ENCODE peak calls at places on chromosome 3, in eight cellular contexts. O is CD8-positive, alpha-beta T cell; K is DND-41; U is endothelial cell of umbilical vein; Y is transverse colon; J is neural progenitor cell; A is right atrium auricular region; R is CD8-positive, alpha-beta memory T cell. H is an unnamed sample. For H3K36me3, the result is how much of the 10 kb centered on the place peaks cover.

GRCh38 chr3:146536681-146537080 is 7.7 kb downstream of the PLSCR1 start:
- DNase-seq in Y (no peak), O (no peak), U (peak), A (no peak), J (peak), K (no peak), R (no peak), H (no peak)

GRCh38 chr3:126552688-126553283 is 5.9 kb downstream of the C3orf22 start:
- DNase-seq in J (no peak), A (peak), R (no peak), O (no peak), U (no peak), Y (peak), K (peak), H (no peak)

GRCh38 chr3:134462236-134463059 is 23.3 kb downstream of the ANAPC13 start:
- DNase-seq in J (peak), K (no peak), O (no peak), R (no peak), A (no peak), U (peak), Y (no peak), H (no peak)

GRCh38 chr3:5809811-5810210 is 622.3 kb downstream of the EDEM1 start:
- DNase-seq in U (no peak), R (no peak), O (no peak), A (no peak), Y (no peak), K (no peak), J (no peak), H (no peak)

GRCh38 chr3:31184257-31185003 is 290.0 kb upstream of the GADL1 start:
- DNase-seq in R (no peak), Y (no peak), U (no peak), O (no peak), J (no peak), A (no peak), K (no peak), H (no peak)

GRCh38 chr3:153574445-153574844 is 412.4 kb downstream of the RAP2B start:
- DNase-seq in J (no peak), R (no peak), K (no peak), O (no peak), U (no peak), Y (no peak), A (no peak), H (no peak)

GRCh38 chr3:155805204-155805801 is 775 bp downstream of the C3orf33 start:
- DNase-seq in J (peak), A (peak), Y (peak), R (no peak), U (no peak), K (no peak), O (no peak), H (no peak)

GRCh38 chr3:40975711-40976121 is 223.6 kb upstream of the CTNNB1 start:
- DNase-seq in A (no peak), K (no peak), Y (no peak), J (no peak), O (no peak), U (peak), R (no peak), H (no peak)

GRCh38 chr3:177777699-177778098 is 580.4 kb upstream of the TBL1XR1 start:
- DNase-seq in R (peak), O (peak), J (peak), Y (peak), U (peak), K (peak), A (no peak), H (peak)

GRCh38 chr3:140244893-140245292 is 309.9 kb downstream of the CLSTN2 start:
- DNase-seq in Y (no peak), K (no peak), O (no peak), J (no peak), U (no peak), R (no peak), A (no peak), H (no peak)

GRCh38 chr3:50617096-50617791 is at the start of gene MAPKAPK3:
- DNase-seq in R (no peak), O (peak), K (peak), U (peak), J (peak), A (no peak), Y (peak), H (no peak)

GRCh38 chr3:165378761-165379160 is 182.6 kb upstream of the SLITRK3 start:
- DNase-seq in K (no peak), J (no peak), Y (no peak), R (no peak), U (no peak), A (no peak), O (no peak), H (no peak)

DNA sequence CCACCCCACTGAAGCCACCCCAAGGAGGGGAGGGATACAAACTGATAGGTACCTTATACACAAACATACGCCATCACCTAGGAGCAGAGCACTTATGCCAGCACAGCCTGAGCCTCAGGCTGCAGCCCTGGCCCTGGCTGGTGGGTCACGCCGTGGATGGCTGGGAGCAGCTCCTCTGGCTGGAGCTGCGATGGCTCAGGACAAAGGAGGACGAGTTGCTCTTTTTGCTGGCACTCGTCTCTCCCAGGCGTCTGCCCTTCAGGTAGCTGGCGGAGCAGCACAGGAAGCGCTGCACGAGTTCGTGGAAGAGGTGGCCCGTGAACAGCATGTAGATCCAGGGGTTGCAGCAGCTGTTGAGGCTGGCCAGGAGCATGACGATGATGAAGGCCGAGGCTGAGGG is 16.6 kb downstream of the OXTR start:
- DNase-seq in U (no peak), K (no peak), O (no peak), J (no peak), Y (no peak), R (no peak), A (no peak), H (no peak)
- H3K27ac ChIP-seq in U (no peak), K (no peak), O (no peak), J (no peak), Y (no peak), R (no peak), A (no peak), H (no peak)

DNA sequence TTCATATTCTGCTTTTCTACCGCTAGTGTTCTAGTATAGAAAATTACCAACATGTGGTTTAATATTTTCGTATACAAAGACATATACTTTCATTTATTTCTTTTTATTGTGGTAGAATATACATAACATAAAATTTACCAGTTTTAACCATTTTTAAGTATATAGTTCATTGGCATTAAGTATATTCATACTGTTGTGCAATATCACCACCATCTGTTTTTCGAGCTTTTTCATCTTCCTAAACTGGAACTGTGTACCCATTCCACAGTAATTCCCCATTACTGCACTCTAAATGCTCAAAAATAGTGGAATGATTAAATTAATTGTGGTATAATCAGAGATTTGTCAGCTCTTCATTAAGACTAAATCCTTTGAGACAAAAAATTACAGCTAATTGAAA is 62.9 kb downstream of the ECT2 start:
- DNase-seq in A (no peak), Y (no peak), O (no peak), J (no peak), R (no peak), U (no peak), K (no peak), H (no peak)
- H3K36me3 ChIP-seq in A (under half), Y (under half), O (under half), J (under half), R (under half), U (under half), K (half or more), H (under half)

DNA sequence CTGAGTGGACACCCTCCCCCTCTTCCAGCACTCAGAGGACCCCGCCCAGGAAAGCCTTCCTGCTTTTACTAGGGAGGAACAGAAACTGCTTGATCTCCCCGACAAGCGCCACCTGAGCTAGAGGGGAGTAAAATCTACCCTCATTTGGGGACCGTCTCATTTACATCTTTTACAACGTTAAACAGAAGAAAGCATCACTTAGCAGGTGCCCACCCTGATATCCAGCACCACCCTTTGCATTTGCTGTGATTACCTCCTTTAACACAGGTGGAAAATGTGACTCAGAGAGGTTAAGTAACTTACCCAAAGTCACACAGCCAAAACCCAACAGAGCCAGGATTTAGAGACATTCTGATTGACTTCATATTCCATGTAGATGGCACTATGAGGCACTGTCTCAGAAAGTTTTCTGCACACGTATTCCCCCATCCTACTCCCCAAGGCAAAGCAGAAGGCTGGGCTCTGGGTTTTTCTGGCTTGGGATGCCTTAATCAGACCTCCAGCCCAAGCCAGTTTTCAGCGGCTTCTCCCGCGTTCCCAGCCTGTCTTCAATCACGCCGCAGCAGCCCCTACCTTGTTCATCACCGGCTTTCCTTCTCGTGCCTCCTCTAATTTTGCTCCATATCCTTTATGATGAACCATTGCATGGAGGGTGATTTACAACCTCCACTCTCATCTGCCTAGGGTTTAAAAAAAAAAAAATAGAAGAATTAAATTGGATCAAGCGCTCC is 314.5 kb upstream of the PROK2 start:
- DNase-seq in J (peak), Y (no peak), O (no peak), K (no peak), R (no peak), A (no peak), U (no peak), H (no peak)
- H3K27ac ChIP-seq in J (no peak), Y (no peak), O (no peak), K (no peak), R (no peak), A (no peak), U (no peak), H (no peak)

GRCh38 chr3:14445773-14446172 is 43.4 kb downstream of the SLC6A6 start:
- DNase-seq in J (no peak), K (no peak), Y (no peak), R (no peak), O (no peak), U (no peak), A (no peak), H (no peak)
- H3K36me3 ChIP-seq in J (under half), K (half or more), Y (under half), R (under half), O (under half), U (under half), A (under half), H (under half)

DNA sequence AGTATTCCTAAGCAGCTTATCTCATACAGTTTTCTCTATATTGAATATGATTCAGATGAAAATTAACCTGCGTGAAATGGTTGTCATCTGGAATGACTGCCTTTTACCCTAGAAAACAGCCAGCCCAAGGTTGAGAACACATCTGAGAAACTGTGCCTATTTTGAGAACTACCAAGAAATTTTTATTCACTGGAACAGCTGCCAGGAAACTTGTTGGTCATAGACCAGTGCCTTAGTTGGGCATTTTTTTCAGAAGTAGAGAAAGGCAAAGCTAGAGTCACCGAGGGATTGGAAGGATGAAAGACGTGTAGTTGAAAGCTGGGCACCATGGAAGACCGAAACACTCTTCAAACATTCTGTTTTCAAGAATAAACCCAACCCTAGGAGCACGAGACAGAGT is 277.1 kb downstream of the LPP start:
- DNase-seq in K (no peak), A (no peak), R (no peak), O (no peak), Y (no peak), J (no peak), U (no peak), H (no peak)
- H3K27ac ChIP-seq in K (no peak), A (no peak), R (no peak), O (no peak), Y (peak), J (no peak), U (peak), H (no peak)

DNA sequence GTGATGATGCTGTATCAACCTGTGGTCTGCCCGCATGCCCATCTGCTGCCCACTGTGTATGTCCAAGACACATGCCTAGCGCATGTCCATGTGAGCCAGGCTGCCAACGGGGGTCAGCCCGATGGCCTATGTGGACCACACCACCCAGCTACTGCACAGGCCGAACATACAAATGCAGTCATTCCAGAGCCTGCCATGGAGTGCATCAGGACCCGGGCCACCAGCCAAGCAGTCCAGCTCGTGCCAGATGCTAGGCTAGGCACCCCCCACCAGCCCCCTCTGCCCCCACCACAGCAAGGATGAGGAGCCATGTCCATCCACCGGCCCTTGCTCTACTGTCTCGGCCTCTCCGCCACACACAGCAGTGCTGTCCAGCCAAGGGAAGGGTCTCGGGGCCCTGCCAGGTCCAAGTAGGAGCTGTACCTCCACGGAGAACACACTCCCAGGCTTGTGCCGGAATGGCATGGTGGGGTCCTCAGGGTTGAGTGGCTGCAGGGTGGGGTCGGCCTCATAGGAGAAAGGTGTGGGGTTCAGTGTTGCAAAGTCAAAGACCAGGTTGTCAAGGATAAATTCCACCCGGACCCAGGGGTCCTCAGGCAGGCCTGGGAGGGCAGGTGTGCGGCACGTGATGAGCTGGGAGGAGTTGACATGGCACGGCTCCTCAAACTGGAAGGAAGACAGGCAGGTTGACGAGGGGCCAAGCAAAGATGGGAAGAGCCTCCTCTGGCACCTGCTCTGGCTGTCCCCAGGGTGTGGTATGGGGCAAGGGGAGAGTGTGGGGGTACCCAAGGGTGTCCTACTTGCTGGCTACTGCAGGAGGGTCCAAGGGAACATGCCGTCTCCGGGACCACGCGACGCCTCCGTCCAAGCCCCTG is 15.3 kb downstream of the PLXNB1 start:
- DNase-seq in Y (no peak), J (no peak), R (no peak), O (no peak), K (no peak), U (no peak), A (no peak), H (no peak)
- H3K36me3 ChIP-seq in Y (under half), J (under half), R (under half), O (under half), K (under half), U (under half), A (half or more), H (under half)

DNA sequence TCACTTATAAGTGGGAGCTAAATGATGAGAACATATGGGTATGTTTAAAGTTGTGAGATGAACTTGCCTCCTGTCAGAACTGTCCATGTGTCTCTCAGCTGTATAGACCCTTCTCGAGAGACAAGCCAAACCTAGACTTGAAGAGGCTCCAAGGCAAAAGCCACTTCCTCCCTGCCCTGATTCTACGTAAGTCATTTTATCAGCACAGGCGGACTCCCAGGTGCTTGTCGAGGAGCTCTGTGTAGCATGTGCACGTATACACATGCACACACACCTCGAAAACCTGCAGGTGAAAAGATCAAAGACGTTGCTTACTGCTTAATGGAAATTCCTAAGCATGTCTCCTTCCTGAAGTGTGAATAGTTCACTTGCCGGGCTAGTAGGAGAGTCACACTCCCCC is 5.6 kb upstream of the CLEC3B start:
- DNase-seq in R (no peak), J (no peak), O (no peak), Y (no peak), K (peak), U (no peak), A (no peak), H (peak)
- H3K27ac ChIP-seq in R (no peak), J (no peak), O (no peak), Y (no peak), K (no peak), U (no peak), A (peak), H (no peak)

DNA sequence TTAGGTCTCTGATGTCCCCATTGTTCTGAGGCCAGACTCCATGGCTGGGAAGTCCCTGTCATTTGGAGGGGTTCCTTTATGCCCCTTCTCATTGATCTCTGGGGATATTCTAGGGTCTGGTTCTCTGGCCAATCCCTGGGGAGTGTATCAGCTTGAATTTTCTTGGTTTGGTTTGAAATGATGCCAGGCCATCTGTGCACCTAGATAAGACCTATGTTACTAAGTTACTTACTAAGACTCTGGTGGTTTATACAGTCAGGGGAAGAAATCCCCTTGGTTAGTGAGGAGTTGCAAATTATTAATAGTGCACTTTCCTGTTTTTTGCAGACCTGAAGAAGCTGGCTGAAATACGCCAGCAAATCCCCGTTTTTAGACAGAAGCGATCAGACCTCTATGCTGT is 20.3 kb downstream of the NIT2 start:
- DNase-seq in U (peak), R (no peak), A (no peak), K (no peak), O (no peak), J (no peak), Y (no peak), H (no peak)
- H3K36me3 ChIP-seq in U (under half), R (under half), A (under half), K (half or more), O (under half), J (under half), Y (under half), H (under half)

DNA sequence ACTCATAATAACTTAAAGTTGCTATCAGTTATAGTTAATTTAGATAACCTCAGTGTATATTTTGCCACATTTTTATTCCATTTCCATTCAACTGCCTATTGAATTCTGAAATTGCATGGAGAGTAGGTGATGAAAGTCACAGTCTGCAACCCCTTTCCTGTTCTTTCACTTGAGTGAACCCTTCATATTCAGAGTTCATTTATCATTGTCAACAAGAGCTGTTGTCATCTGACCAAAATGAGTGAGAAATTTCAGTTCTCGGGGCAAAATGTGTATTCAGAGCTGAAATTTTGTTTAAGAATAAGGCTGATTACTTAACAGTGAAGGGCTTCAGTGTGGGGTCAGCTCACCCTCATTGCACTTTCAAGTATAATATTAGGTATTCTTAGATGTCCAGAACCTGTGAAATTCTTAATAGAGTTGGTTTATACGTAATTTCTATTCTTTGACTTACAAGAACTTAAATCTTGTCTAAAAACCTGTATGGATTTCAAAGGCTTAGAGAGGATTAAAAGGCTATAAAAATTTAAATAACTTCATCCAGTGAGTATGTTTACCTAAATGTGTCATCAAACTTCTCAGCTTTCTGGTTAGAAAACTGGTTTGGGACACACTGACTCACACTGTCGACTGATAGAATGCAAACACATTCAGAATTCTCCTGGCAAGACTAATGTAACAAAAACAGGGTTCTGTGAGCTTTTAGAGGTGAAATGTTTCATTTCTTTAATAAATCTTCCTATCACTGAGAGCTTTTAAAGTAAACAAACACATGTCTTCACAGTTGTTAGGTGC is 92.2 kb downstream of the CMSS1 start:
- DNase-seq in A (no peak), U (peak), J (no peak), O (no peak), R (no peak), Y (no peak), K (no peak), H (no peak)
- H3K27ac ChIP-seq in A (no peak), U (peak), J (no peak), O (no peak), R (no peak), Y (no peak), K (no peak), H (no peak)